ENCODE peak calls at places on chromosomes 4 and X, in eight cellular contexts. Q is A549, K is HT1080, D is NAMALWA, E is NCI-H2171, C is MM.1S, P is COR-L47, W is AG04450. X is an unnamed sample.

GRCh38 chr4:7073059-7073458 is 5.2 kb upstream of the GRPEL1 start:
- DNase-seq in K (no peak), Q (no peak), D (no peak), E (no peak), P (no peak), W (no peak), C (no peak), X (no peak)

GRCh38 chr4:163391756-163392155 is 48.1 kb downstream of the NPY5R start:
- DNase-seq in P (no peak), E (no peak), C (no peak), W (no peak), K (peak; percentile 10), Q (no peak), D (no peak), X (no peak)

GRCh38 chr4:156294577-156294976 is 340.9 kb upstream of the CTSO start:
- DNase-seq in P (peak; percentile 42), K (peak; percentile 84), D (peak; percentile 16), C (peak; percentile 70), E (peak; percentile 28), Q (no peak), W (peak; percentile 36), X (no peak)

GRCh38 chrX:22740836-22741235 is 258.9 kb upstream of the DDX53 start:
- DNase-seq in Q (no peak), C (no peak), E (no peak), W (no peak), D (no peak), P (no peak), K (no peak), X (no peak)

GRCh38 chr4:22202351-22203343 is 254.1 kb upstream of the KCNIP4 start:
- DNase-seq in K (no peak), W (no peak), P (no peak), C (no peak), E (no peak), Q (no peak), D (no peak), X (no peak)

GRCh38 chr4:76993787-76994641 is 44.5 kb downstream of the SEPTIN11 start:
- DNase-seq in W (no peak), K (no peak), Q (no peak), P (no peak), E (peak; percentile 51), D (peak; percentile 7), C (peak; percentile 92), X (no peak)

GRCh38 chr4:71338846-71339593 is at the start of gene SLC4A4:
- DNase-seq in Q (no peak), W (peak; percentile 24), C (no peak), K (peak; percentile 94), P (no peak), E (no peak), D (no peak), X (no peak)

GRCh38 chr4:127642169-127642568 is 9.4 kb downstream of the INTU start:
- DNase-seq in E (no peak), K (no peak), W (no peak), D (no peak), P (no peak), C (no peak), Q (no peak), X (no peak)

GRCh38 chrX:22122510-22122909 is 90.4 kb downstream of the PHEX start:
- DNase-seq in P (no peak), D (no peak), C (no peak), W (peak; percentile 32), E (no peak), Q (no peak), K (peak; percentile 73), X (no peak)

GRCh38 chr4:21656832-21657231 is 291.7 kb downstream of the KCNIP4 start:
- DNase-seq in K (peak; percentile 87), W (no peak), Q (no peak), P (no peak), D (no peak), C (no peak), E (no peak), X (no peak)

GRCh38 chr4:102139132-102139573 is 206.1 kb downstream of the SLC39A8 start:
- DNase-seq in Q (no peak), W (no peak), P (no peak), C (no peak), D (no peak), K (peak; percentile 93), E (no peak), X (no peak)

GRCh38 chr4:174332741-174333493 is 49.2 kb downstream of the CEP44 start:
- DNase-seq in W (no peak), K (no peak), Q (no peak), E (no peak), P (no peak), C (no peak), D (no peak), X (no peak)

GRCh38 chr4:79603681-79604080 is 195.7 kb upstream of the GK2 start:
- DNase-seq in K (no peak), W (no peak), P (no peak), D (peak; percentile 43), C (no peak), E (no peak), Q (no peak), X (no peak)

GRCh38 chrX:150766351-150767044 is 73.3 kb downstream of the MTMR1 start:
- DNase-seq in K (no peak), D (peak; percentile 13), P (no peak), C (no peak), W (no peak), Q (no peak), E (no peak), X (no peak)

GRCh38 chr4:6668391-6668790 is 25.3 kb upstream of the S100P start:
- DNase-seq in D (no peak), K (peak; percentile 43), E (no peak), C (no peak), P (no peak), Q (no peak), W (peak; percentile 34), X (no peak)

GRCh38 chrX:1468250-1468772 is 15.6 kb upstream of the ASMTL start:
- DNase-seq in W (no peak), E (no peak), Q (peak; percentile 50), C (peak; percentile 90), D (peak; percentile 90), P (no peak), K (peak; percentile 84), X (peak; percentile 10)

GRCh38 chrX:131633285-131633917 is 89.5 kb downstream of the OR13H1 start:
- DNase-seq in P (peak; percentile 15), C (peak; percentile 58), E (peak; percentile 64), K (peak; percentile 36), W (no peak), Q (peak; percentile 21), D (peak; percentile 56), X (peak; percentile 58)

GRCh38 chrX:64205441-64205734 is at the start of gene AMER1:
- DNase-seq in K (no peak), P (peak; percentile 40), C (no peak), D (no peak), Q (no peak), E (no peak), W (no peak), X (no peak)

GRCh38 chrX:38754102-38754790 is 47.0 kb upstream of the MID1IP1 start:
- DNase-seq in Q (no peak), E (peak; percentile 32), C (peak; percentile 48), W (peak; percentile 11), D (peak; percentile 62), K (peak; percentile 16), P (peak; percentile 15), X (peak; percentile 21)

GRCh38 chrX:13380230-13380629 is 60.4 kb upstream of the ATXN3L start:
- DNase-seq in D (no peak), Q (no peak), C (no peak), K (peak; percentile 57), P (no peak), E (no peak), W (no peak), X (no peak)

GRCh38 chr4:132526652-132527051 is 622.4 kb upstream of the PCDH10 start:
- DNase-seq in E (no peak), C (no peak), D (no peak), Q (no peak), W (no peak), P (no peak), K (no peak), X (no peak)

GRCh38 chr4:8434251-8435073 is 6.1 kb downstream of the ACOX3 start:
- DNase-seq in W (no peak), C (no peak), E (no peak), Q (no peak), P (no peak), D (no peak), K (no peak), X (no peak)

GRCh38 chr4:127555106-127555505 is 77.7 kb upstream of the INTU start:
- DNase-seq in D (no peak), C (no peak), P (no peak), W (no peak), Q (no peak), K (no peak), E (peak; percentile 9), X (no peak)

GRCh38 chr4:40601641-40602040 is 28.0 kb downstream of the RBM47 start:
- DNase-seq in C (no peak), D (no peak), W (no peak), K (no peak), P (no peak), E (no peak), Q (no peak), X (no peak)

GRCh38 chrX:115592997-115593734 is 32.2 kb downstream of the PLS3 start:
- DNase-seq in P (no peak), K (peak; percentile 70), W (no peak), D (no peak), E (no peak), C (no peak), Q (no peak), X (no peak)

GRCh38 chr4:158428242-158428641 is 93.4 kb upstream of the RXFP1 start:
- DNase-seq in D (no peak), K (peak; percentile 10), C (no peak), W (no peak), P (no peak), Q (no peak), E (no peak), X (no peak)

GRCh38 chrX:12751887-12752286 is 39.3 kb upstream of the PRPS2 start:
- DNase-seq in C (no peak), E (no peak), W (no peak), D (no peak), P (no peak), K (no peak), Q (no peak), X (peak; percentile 14)

GRCh38 chrX:25219480-25219879 is 203.7 kb upstream of the ARX start:
- DNase-seq in C (no peak), Q (no peak), P (no peak), W (no peak), K (no peak), E (no peak), D (no peak), X (no peak)

X was measured in mucosa of gallbladder.